ENCODE peak calls at places on chromosomes 5 and 9, in seven cellular contexts. U, V, Z, C, E, O and T are unnamed samples.
A peak's percentile ranks its signal among the peaks of the same experiment; 100 is the strongest.

GRCh38 chr9:108245901-108246300 is 609.9 kb downstream of the ACTL7B start:
- DNase-seq in U (no peak), Z (no peak), E (no peak), O (no peak), V (no peak), C (no peak), T (no peak)

GRCh38 chr5:135723451-135723850 is 111.0 kb upstream of the SLC25A48 start:
- DNase-seq in C (no peak), V (no peak), O (no peak), Z (no peak), U (no peak), E (no peak), T (no peak)

GRCh38 chr9:120579139-120579749 is 723 bp downstream of the CDK5RAP2 start:
- DNase-seq in U (no peak), O (no peak), E (no peak), Z (no peak), C (no peak), V (no peak), T (no peak)

GRCh38 chr5:176677209-176677931 is 30.1 kb downstream of the TSPAN17 start:
- DNase-seq in V (no peak), Z (no peak), O (no peak), C (no peak), U (no peak), E (no peak), T (no peak)

GRCh38 chr5:112776301-112776856 is 38.7 kb downstream of the APC start:
- DNase-seq in C (no peak), O (no peak), U (no peak), Z (no peak), V (no peak), E (no peak), T (no peak)

GRCh38 chr9:107615325-107615724 is 125.8 kb upstream of the KLF4 start:
- DNase-seq in O (no peak), V (no peak), C (no peak), E (no peak), U (no peak), Z (no peak), T (no peak)

GRCh38 chr5:43155394-43156096 is 34.8 kb downstream of the ZNF131 start:
- DNase-seq in O (no peak), V (no peak), E (no peak), Z (no peak), C (no peak), U (no peak), T (no peak)

GRCh38 chr9:116941266-116941665 is 254.2 kb downstream of the TRIM32 start:
- DNase-seq in O (no peak), V (no peak), U (no peak), C (no peak), Z (no peak), E (no peak), T (no peak)

GRCh38 chr9:75071530-75072122 is 16.3 kb downstream of the NMRK1 start:
- DNase-seq in Z (no peak), U (no peak), C (no peak), V (peak; percentile 20), O (no peak), E (no peak), T (no peak)

GRCh38 chr9:136359774-136360718 is 3.5 kb downstream of the DNLZ start:
- DNase-seq in Z (no peak), V (no peak), U (no peak), E (no peak), O (no peak), C (no peak), T (no peak)

GRCh38 chr9:129544766-129545165 is 76.1 kb downstream of the C9orf50 start:
- DNase-seq in E (no peak), Z (no peak), V (no peak), U (no peak), O (no peak), C (no peak), T (no peak)

GRCh38 chr5:43192558-43193170 is 639 bp downstream of the NIM1K start:
- DNase-seq in E (no peak), V (no peak), U (peak; percentile 36), C (peak; percentile 9), O (no peak), Z (no peak), T (peak; percentile 35)

GRCh38 chr9:106456581-106456980 is 406.4 kb upstream of the ZNF462 start:
- DNase-seq in V (no peak), U (no peak), Z (no peak), C (no peak), E (no peak), O (no peak), T (no peak)

GRCh38 chr5:143536364-143536763 is 132.9 kb upstream of the NR3C1 start:
- DNase-seq in C (no peak), Z (peak; percentile 79), V (no peak), E (no peak), O (no peak), U (no peak), T (no peak)

GRCh38 chr5:32627219-32627880 is 42.0 kb downstream of the SUB1 start:
- DNase-seq in E (no peak), C (no peak), V (no peak), U (no peak), Z (no peak), O (no peak), T (no peak)

GRCh38 chr5:116237917-116238502 is 153.2 kb downstream of the COMMD10 start:
- DNase-seq in U (no peak), Z (no peak), V (no peak), O (no peak), E (no peak), C (no peak), T (no peak)